ENCODE peak calls at places on chromosome 7, in four cellular contexts. S is stomach, Z is IMR-90, K is ovary. J is an unnamed sample.

GRCh38 chr7:109044691-109045090 is 475.0 kb downstream of the DNAJB9 start:
- DNase-seq in Z (no peak), K (no peak), S (no peak), J (no peak)

GRCh38 chr7:108497082-108497725 is 28.7 kb downstream of the PNPLA8 start:
- DNase-seq in K (peak; percentile 22), Z (peak; percentile 52), S (peak; percentile 54), J (no peak)

GRCh38 chr7:142459557-142459963 is 201.7 kb upstream of the PRSS58 start:
- DNase-seq in K (no peak), S (no peak), Z (peak; percentile 90), J (no peak)

GRCh38 chr7:130483036-130483435 is 8.8 kb upstream of the MEST start:
- DNase-seq in K (no peak), S (no peak), Z (no peak), J (no peak)

GRCh38 chr7:70463332-70463938 is 668.5 kb upstream of the GALNT17 start:
- DNase-seq in S (no peak), K (no peak), Z (no peak), J (no peak)

GRCh38 chr7:143345428-143345900 is 17.0 kb downstream of the FAM131B start:
- DNase-seq in S (peak; percentile 68), Z (peak; percentile 32), K (no peak), J (no peak)

GRCh38 chr7:76356823-76357222 is 2.0 kb downstream of the YWHAG start:
- DNase-seq in Z (peak; percentile 61), S (no peak), K (no peak), J (no peak)

GRCh38 chr7:103889451-103889850 is 100.0 kb downstream of the RELN start:
- DNase-seq in S (no peak), K (no peak), Z (no peak), J (no peak)

GRCh38 chr7:28207486-28208158 is 27.0 kb upstream of the JAZF1 start:
- DNase-seq in S (no peak), Z (no peak), K (no peak), J (no peak)

GRCh38 chr7:136687693-136688322 is 180.6 kb upstream of the CHRM2 start:
- DNase-seq in S (no peak), K (no peak), Z (peak; percentile 39), J (no peak)

GRCh38 chr7:110775046-110775445 is 315.9 kb upstream of the LRRN3 start:
- DNase-seq in K (no peak), Z (peak; percentile 73), S (no peak), J (no peak)

GRCh38 chr7:11261470-11261869 is 287.8 kb downstream of the PHF14 start:
- DNase-seq in S (peak; percentile 34), K (no peak), Z (no peak), J (no peak)

GRCh38 chr7:75711634-75712494 is 26.9 kb downstream of the HIP1 start:
- DNase-seq in K (no peak), Z (peak; percentile 49), S (no peak), J (no peak)

GRCh38 chr7:22872087-22872807 is 49.6 kb upstream of the TOMM7 start:
- DNase-seq in S (no peak), Z (no peak), K (no peak), J (no peak)

GRCh38 chr7:42858570-42858969 is 53.3 kb downstream of the C7orf25 start:
- DNase-seq in S (no peak), K (no peak), Z (peak; percentile 26), J (no peak)

DNA sequence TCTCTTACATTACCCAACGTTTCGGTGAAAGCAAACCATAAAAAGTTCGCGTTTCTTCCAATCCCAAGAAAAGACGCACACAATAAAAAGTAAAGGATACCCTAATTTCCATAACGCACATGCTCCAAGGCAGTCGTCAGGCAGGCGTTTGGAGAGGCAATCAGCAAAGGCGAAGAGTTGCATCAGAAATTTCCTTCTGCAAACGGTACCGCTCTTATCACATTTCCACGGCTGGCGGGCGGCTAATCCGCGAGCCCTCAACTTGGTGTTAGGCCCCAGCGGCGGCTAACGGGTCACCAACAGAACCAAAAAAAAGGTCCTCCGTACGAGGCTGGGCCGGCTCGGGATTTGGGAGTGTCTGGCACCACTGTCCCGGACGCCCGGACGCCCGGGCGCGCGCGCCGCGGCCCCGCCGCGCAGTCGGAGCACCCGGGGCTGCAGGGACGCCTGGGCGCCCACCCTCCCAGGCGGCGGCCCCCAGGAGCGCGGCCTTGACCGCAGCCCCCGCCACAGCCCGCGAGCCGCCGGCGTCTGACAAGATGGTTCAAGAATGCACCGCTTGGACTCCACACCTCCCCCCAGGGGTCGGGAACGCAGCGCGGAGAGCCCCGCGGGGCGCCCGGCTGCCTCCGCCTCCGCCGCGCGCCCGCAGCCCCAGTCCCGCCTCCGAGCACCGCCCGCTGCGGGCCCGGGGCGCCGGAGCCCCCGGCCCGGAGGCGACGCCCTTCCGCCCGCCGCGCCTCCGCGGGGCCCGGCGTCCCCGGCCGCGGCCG is 9.8 kb upstream of the GRB10 start:
- DNase-seq in S (no peak), Z (peak; percentile 58), K (peak; percentile 53), J (no peak)
- TF ChIP-seq POLR2A in S (no peak), Z (no peak), K (no peak), J (no peak)

GRCh38 chr7:135209225-135209834 is 2.0 kb downstream of the WDR91 start:
- DNase-seq in K (no peak), S (no peak), Z (no peak), J (no peak)

GRCh38 chr7:135210818-135211178 is 528 bp downstream of the WDR91 start:
- DNase-seq in S (no peak), K (no peak), Z (peak; percentile 26), J (no peak)

GRCh38 chr7:135213831-135214230 is 2.5 kb upstream of the WDR91 start:
- DNase-seq in Z (no peak), S (no peak), K (no peak), J (no peak)

GRCh38 chr7:135208417-135208793 is 2.9 kb downstream of the WDR91 start:
- DNase-seq in Z (no peak), S (no peak), K (no peak), J (no peak)

DNA sequence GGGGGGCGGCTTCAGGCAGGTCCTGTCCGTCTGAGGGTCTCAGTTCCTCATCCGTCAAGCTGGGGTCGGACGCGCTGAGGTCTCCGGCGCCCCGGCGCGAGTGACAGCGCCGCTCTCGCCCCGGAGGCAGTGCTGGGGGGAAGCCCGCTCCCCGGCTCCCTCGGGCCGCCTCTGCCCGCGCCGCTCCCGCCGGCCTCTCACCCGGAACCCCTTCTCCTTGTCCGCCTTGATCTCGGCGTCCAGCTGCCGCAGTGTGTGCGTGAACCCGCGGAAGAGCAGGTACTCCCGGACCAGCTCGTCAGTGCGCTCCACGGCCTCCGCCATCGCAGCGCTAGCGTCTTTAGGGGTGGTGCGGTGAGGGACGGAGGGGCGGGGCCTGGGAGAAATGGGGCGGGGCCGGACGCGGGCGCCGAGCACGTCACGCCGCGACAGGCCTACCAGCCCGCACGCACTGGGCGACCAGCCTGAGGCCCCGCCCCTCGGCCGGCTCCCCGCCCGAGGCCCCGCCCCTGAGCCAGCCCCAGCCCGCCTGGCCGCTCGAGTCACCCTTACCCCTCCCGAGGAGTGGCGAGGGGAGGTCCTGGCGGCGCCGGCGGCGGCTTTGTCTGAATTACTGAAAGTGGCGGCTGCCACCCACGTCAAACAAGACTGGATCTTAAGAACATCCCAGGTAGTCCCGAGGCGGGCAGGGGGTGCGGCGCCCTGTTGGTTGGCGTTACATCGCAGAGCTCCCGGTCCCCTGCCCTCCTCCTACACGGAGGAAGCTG is at the start of gene WDR91:
- DNase-seq in S (peak; percentile 98), K (peak; percentile 97), Z (peak; percentile 85), J (peak; percentile 98)
- TF ChIP-seq POLR2A in S (peak; percentile 82), K (peak; percentile 74), Z (peak; percentile 92), J (peak; percentile 63)

DNA sequence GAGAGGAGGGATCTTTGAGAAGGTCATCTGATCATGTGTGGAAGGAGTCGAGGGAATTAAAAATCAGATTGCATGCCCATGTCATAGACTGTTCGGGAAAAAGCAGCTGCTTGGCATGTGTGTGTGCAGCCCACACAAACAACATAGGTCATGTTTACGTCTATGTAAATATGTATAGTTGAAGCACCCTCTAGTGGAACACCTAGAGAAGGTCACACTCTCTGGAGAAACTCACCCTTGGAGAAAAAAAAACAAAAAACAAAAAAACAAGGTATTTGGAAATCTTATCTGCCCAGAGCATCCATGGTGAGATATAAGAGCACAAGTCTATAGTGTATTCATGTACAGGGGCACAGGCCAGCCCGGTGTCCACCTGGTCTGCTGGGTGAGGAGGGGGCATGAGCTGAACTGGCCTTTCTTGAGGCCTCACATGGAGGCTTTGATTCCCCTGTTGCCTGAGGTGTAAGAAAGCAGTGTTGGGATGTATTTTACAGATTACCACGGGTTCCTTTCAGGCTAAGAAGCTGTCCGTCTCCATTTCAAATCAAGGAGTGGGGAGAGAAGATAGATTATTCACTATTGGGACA is 98.0 kb downstream of the NPY start:
- DNase-seq in S (no peak), Z (no peak), K (no peak), J (no peak)
- TF ChIP-seq POLR2A in S (no peak), Z (no peak), K (no peak), J (no peak)

DNA sequence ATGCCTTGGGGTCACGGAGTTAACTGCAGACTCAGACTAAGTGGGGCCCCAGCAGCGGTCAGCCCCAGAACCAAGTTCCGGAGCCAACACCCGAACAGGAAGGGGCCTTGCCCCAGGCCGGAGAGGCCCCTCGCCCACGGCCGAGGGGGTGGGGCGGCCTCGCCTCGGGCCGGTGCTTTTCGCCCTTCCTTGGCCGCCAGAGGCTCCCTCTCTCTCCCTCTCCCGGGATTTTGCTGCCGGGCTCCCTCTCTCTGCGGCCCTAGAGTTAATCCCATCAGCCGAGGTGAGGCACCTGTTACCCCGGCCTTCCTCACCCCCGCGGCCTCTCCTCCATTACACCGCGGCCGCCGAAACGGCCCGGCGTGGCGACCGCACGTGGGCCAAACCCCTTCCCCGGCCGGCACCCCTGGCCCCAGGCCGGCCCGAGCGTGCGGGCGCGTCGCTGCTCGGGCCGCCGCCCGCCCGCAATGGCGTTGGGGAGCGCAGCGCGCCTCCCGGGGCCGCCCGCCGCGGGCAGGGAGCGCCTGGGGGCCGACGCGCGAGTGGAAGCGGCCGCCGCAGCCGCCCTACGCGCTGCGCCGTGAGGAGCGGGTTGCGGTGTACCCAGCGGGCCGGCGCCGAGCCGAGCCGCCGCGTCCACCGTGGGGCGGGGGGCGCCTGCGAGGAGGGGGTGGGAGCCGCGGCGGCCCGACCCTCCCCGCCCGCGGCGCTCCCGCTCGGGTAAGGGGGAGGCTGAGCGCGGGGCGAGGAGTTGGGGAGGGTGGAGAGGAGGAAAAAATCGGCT is at the start of gene PPP1R9A:
- DNase-seq in K (peak; percentile 46), Z (no peak), S (peak; percentile 58), J (no peak)
- TF ChIP-seq POLR2A in K (no peak), Z (no peak), S (no peak), J (no peak)

GRCh38 chr7:87480386-87480785 is 4.9 kb upstream of the ABCB4 start:
- DNase-seq in S (no peak), Z (no peak), K (no peak), J (no peak)
- TF ChIP-seq POLR2A in S (no peak), Z (no peak), K (no peak), J (no peak)

GRCh38 chr7:131513245-131514061 is 43.0 kb downstream of the PODXL start:
- DNase-seq in S (peak; percentile 90), K (peak; percentile 83), Z (peak; percentile 81), J (peak; percentile 96)
- TF ChIP-seq POLR2A in S (no peak), K (no peak), Z (no peak), J (no peak)

GRCh38 chr7:29336851-29337627 is 142.5 kb downstream of the CHN2 start:
- DNase-seq in K (no peak), Z (no peak), S (no peak), J (no peak)
- TF ChIP-seq POLR2A in K (no peak), Z (no peak), S (no peak), J (no peak)

DNA sequence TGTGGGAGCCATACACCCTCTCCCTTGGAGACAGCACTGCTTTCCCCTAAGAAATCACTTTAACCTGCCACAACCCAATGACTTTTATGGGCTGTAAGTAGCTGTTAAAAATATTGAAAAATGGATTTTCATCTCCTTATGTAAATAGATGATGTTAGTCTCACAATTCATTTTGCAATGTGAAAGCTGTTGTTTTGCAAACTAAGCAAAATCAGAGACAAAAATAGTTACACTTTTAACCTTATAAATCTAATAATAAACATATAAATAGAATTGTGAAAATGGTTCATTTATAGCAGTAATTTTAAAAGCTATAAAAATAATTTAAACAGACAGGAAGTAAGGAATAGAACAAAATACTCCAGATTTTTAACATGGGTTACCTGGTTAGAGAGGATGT is 268.8 kb upstream of the MAGI2 start:
- DNase-seq in S (no peak), Z (no peak), K (no peak), J (no peak)
- TF ChIP-seq POLR2A in S (no peak), Z (no peak), K (no peak), J (no peak)